ENCODE peak calls at places on chromosomes 2 and 18, in five cellular contexts. S is iris pigment epithelial cell, T is NCI-H146, K is T follicular helper cell, N is A549. E is an unnamed sample.

GRCh38 chr18:57267368-57267767 is 85.0 kb upstream of the ST8SIA3 start:
- DNase-seq in S (no peak), T (peak; percentile 60), K (no peak), N (no peak), E (no peak)

GRCh38 chr2:119086327-119086726 is 72.2 kb downstream of the C1QL2 start:
- DNase-seq in S (no peak), T (no peak), K (no peak), N (no peak), E (peak; percentile 2)

GRCh38 chr2:67641709-67642397 is 244.7 kb downstream of the ETAA1 start:
- DNase-seq in S (peak; percentile 37), T (no peak), K (no peak), N (no peak), E (no peak)

GRCh38 chr2:45177870-45178269 is 168.6 kb upstream of the SIX2 start:
- DNase-seq in S (peak; percentile 96), T (no peak), K (no peak), N (peak; percentile 28), E (no peak)

GRCh38 chr2:208673631-208674030 is 267.0 kb downstream of the PTH2R start:
- DNase-seq in S (no peak), T (no peak), K (no peak), N (no peak), E (no peak)

GRCh38 chr2:120684691-120685402 is 50.8 kb upstream of the GLI2 start:
- DNase-seq in S (peak; percentile 30), T (no peak), K (no peak), N (no peak), E (no peak)

GRCh38 chr2:232325324-232326273 is 53.0 kb upstream of the ALPP start:
- DNase-seq in S (peak; percentile 24), T (no peak), K (peak; percentile 34), N (peak; percentile 39), E (no peak)

GRCh38 chr18:25896178-25896780 is 194.1 kb downstream of the SS18 start:
- DNase-seq in S (peak; percentile 50), T (peak; percentile 14), K (no peak), N (peak; percentile 36), E (peak; percentile 30)

GRCh38 chr2:47512581-47513083 is 109.7 kb downstream of the MSH2 start:
- DNase-seq in S (peak; percentile 53), T (peak; percentile 6), K (no peak), N (peak; percentile 32), E (peak; percentile 23)

GRCh38 chr2:73111300-73112025 is 1.3 kb downstream of the RAB11FIP5 start:
- DNase-seq in S (peak; percentile 51), T (peak; percentile 17), K (no peak), N (peak; percentile 61), E (peak; percentile 31)

GRCh38 chr2:39202639-39203369 is 41.0 kb downstream of the CDKL4 start:
- DNase-seq in S (peak; percentile 24), T (peak; percentile 11), K (no peak), N (no peak), E (no peak)

GRCh38 chr18:3605562-3606443 is 155.8 kb downstream of the TGIF1 start:
- DNase-seq in S (peak; percentile 54), T (no peak), K (no peak), N (no peak), E (no peak)

GRCh38 chr2:9302755-9303154 is 96.1 kb downstream of the ASAP2 start:
- DNase-seq in S (no peak), T (no peak), K (no peak), N (no peak), E (no peak)

GRCh38 chr2:69164379-69164778 is 151.4 kb downstream of the ANTXR1 start:
- DNase-seq in S (peak; percentile 94), T (no peak), K (no peak), N (no peak), E (no peak)

GRCh38 chr2:217928324-217929293 is 74.2 kb downstream of the TNS1 start:
- DNase-seq in S (no peak), T (peak; percentile 1), K (no peak), N (no peak), E (peak; percentile 92)

GRCh38 chr2:233449071-233449901 is 95.0 kb downstream of the DGKD start:
- DNase-seq in S (peak; percentile 47), T (no peak), K (no peak), N (peak; percentile 77), E (peak; percentile 22)

GRCh38 chr2:36965751-36966369 is 476 bp downstream of the STRN start:
- DNase-seq in S (no peak), T (peak; percentile 76), K (no peak), N (peak; percentile 53), E (peak; percentile 53)

GRCh38 chr2:96792772-96793749 is 23.0 kb upstream of the CNNM3 start:
- DNase-seq in S (no peak), T (no peak), K (no peak), N (no peak), E (no peak)

GRCh38 chr2:173631123-173631450 is 276.4 kb downstream of the CDCA7 start:
- DNase-seq in S (peak; percentile 14), T (no peak), K (no peak), N (peak; percentile 27), E (peak; percentile 93)

GRCh38 chr2:55111570-55112228 is 61.4 kb upstream of the RTN4 start:
- DNase-seq in S (peak; percentile 97), T (no peak), K (no peak), N (peak; percentile 84), E (peak; percentile 71)

GRCh38 chr2:26784570-26785234 is 1.2 kb upstream of the CENPA start:
- DNase-seq in S (no peak), T (no peak), K (no peak), N (no peak), E (no peak)

GRCh38 chr2:7633556-7634153 is 716.4 kb downstream of the RNF144A start:
- DNase-seq in S (no peak), T (peak; percentile 95), K (no peak), N (no peak), E (no peak)

GRCh38 chr2:99278793-99279291 is 22.2 kb downstream of the LYG1 start:
- DNase-seq in S (peak; percentile 94), T (no peak), K (no peak), N (peak; percentile 10), E (no peak)

GRCh38 chr18:68648191-68648590 is 66.7 kb downstream of the TMX3 start:
- DNase-seq in S (no peak), T (no peak), K (no peak), N (no peak), E (no peak)

GRCh38 chr2:63840785-63841253 is 877 bp upstream of the UGP2 start:
- DNase-seq in S (peak; percentile 98), T (peak; percentile 99), K (peak; percentile 97), N (peak; percentile 99), E (peak; percentile 96)

GRCh38 chr18:79877163-79878091 is 74.0 kb downstream of the SLC66A2 start:
- DNase-seq in S (no peak), T (no peak), K (no peak), N (no peak), E (no peak)

GRCh38 chr2:1856922-1857321 is 112.6 kb upstream of the PXDN start:
- DNase-seq in S (peak; percentile 24), T (no peak), K (no peak), N (peak; percentile 22), E (no peak)

GRCh38 chr2:25347205-25347815 is 5.6 kb upstream of the DNMT3A start:
- DNase-seq in S (peak; percentile 40), T (no peak), K (no peak), N (no peak), E (no peak)

GRCh38 chr2:39550701-39551285 is 113.7 kb upstream of the MAP4K3 start:
- DNase-seq in S (peak; percentile 62), T (no peak), K (no peak), N (no peak), E (no peak)

GRCh38 chr2:227388537-227389011 is 825 bp upstream of the SCYGR1 start:
- DNase-seq in S (peak; percentile 99), T (no peak), K (no peak), N (peak; percentile 99), E (no peak)

GRCh38 chr2:200378652-200379290 is 72.3 kb downstream of the SPATS2L start:
- DNase-seq in S (peak; percentile 37), T (no peak), K (no peak), N (no peak), E (no peak)

GRCh38 chr2:228102949-228103348 is 78.5 kb downstream of the SPHKAP start:
- DNase-seq in S (no peak), T (no peak), K (no peak), N (no peak), E (no peak)

GRCh38 chr18:6929370-6930102 is 188.1 kb downstream of the LAMA1 start:
- DNase-seq in S (no peak), T (no peak), K (no peak), N (no peak), E (no peak)

GRCh38 chr2:190578158-190579057 is 43.9 kb upstream of the NEMP2 start:
- DNase-seq in S (peak; percentile 23), T (peak; percentile 78), K (no peak), N (peak; percentile 97), E (peak; percentile 46)

GRCh38 chr2:23375448-23375847 is 9.5 kb upstream of the KLHL29 start:
- DNase-seq in S (peak; percentile 44), T (no peak), K (no peak), N (peak; percentile 58), E (no peak)

GRCh38 chr18:57579928-57580327 is 6.6 kb downstream of the FECH start:
- DNase-seq in S (no peak), T (no peak), K (no peak), N (no peak), E (no peak)

E was measured in NCI-H510A treated with DMSO at 0.1 percent for 48 hours.